ENCODE peak calls at places on chromosomes 3 and 15, in seven cellular contexts. G is IMR-90, E is HepG2, P is A549, L is HCT116, C is H1, J is GM12878. X is an unnamed sample.

GRCh38 chr15:41546846-41547786 is 3.1 kb upstream of the RPAP1 start:
- DNase-seq in L (peak), E (no peak), P (peak), J (no peak), C (no peak), G (peak), X (peak)

GRCh38 chr3:28678083-28678482 is 329.5 kb upstream of the AZI2 start:
- DNase-seq in C (no peak), J (no peak), E (no peak), P (no peak), L (no peak), G (no peak), X (no peak)

GRCh38 chr3:71478568-71478967 is 105.0 kb downstream of the FOXP1 start:
- DNase-seq in G (peak), C (no peak), P (no peak), E (no peak), J (no peak), L (no peak), X (no peak)

GRCh38 chr15:36090276-36090946 is 489.0 kb upstream of the CDIN1 start:
- DNase-seq in P (no peak), E (no peak), J (no peak), L (no peak), G (no peak), C (no peak), X (no peak)

GRCh38 chr3:32078864-32079263 is 27.6 kb upstream of the GPD1L start:
- DNase-seq in J (no peak), L (no peak), P (no peak), E (no peak), G (no peak), C (no peak), X (no peak)

GRCh38 chr3:177144922-177145321 is 52.4 kb downstream of the TBL1XR1 start:
- DNase-seq in P (no peak), J (peak), C (no peak), G (no peak), L (no peak), E (no peak), X (no peak)

GRCh38 chr15:88215249-88215648 is 41.3 kb downstream of the NTRK3 start:
- DNase-seq in C (no peak), E (no peak), G (no peak), J (no peak), P (no peak), L (no peak), X (no peak)

GRCh38 chr3:5165698-5166097 is 21.8 kb upstream of the EDEM1 start:
- DNase-seq in L (no peak), G (no peak), C (no peak), P (no peak), E (no peak), J (no peak), X (no peak)

GRCh38 chr3:38497026-38497425 is 886 bp downstream of the EXOG start:
- DNase-seq in L (no peak), P (no peak), G (peak), J (no peak), E (no peak), C (no peak), X (peak)

GRCh38 chr15:57340673-57341259 is 35.5 kb upstream of the CGNL1 start:
- DNase-seq in E (peak), G (peak), L (peak), P (peak), J (peak), C (no peak), X (peak)

GRCh38 chr3:104886220-104886995 is 480.3 kb upstream of the ALCAM start:
- DNase-seq in C (no peak), P (no peak), G (peak), L (no peak), E (no peak), J (no peak), X (no peak)

GRCh38 chr3:31533169-31533870 is 595 bp downstream of the STT3B start:
- DNase-seq in J (no peak), L (no peak), E (peak), G (peak), P (peak), C (no peak), X (peak)

GRCh38 chr15:61200626-61201025 is 28.5 kb downstream of the RORA start:
- DNase-seq in G (no peak), J (no peak), P (no peak), C (no peak), L (no peak), E (no peak), X (no peak)

GRCh38 chr15:61196711-61197110 is 32.4 kb downstream of the RORA start:
- DNase-seq in L (no peak), C (no peak), J (no peak), E (no peak), G (no peak), P (no peak), X (no peak)

GRCh38 chr15:61199681-61200080 is 29.4 kb downstream of the RORA start:
- DNase-seq in P (no peak), L (no peak), J (no peak), G (no peak), C (no peak), E (no peak), X (no peak)

GRCh38 chr15:61197187-61197586 is 31.9 kb downstream of the RORA start:
- DNase-seq in P (no peak), L (no peak), G (no peak), C (no peak), J (no peak), E (no peak), X (no peak)

DNA sequence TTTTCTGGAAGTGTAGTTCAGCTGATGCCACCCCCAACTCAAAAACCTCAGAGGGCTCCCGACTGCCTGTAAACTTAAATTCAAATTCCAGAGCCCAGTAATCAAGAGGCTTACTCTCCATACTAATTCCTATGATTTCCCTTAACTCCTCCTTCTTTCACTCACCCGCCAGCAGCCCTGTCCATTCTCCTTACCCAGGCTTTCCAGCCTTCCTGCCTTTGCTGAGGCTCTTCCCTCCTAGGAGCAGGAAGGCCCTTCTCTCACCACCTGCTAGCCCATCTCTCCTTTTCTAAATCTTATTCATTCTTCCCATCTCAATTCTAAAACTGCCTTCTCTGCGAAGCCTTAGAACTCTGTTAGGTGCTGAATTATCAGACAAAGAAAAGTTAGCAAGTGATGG is 30.4 kb downstream of the RORA start:
- DNase-seq in E (no peak), P (no peak), L (no peak), C (no peak), G (no peak), J (no peak), X (no peak)
- TF ChIP-seq RAD21 in E (no peak), P (no peak), L (no peak), C (no peak), G (no peak), J (no peak), X (no peak)

DNA sequence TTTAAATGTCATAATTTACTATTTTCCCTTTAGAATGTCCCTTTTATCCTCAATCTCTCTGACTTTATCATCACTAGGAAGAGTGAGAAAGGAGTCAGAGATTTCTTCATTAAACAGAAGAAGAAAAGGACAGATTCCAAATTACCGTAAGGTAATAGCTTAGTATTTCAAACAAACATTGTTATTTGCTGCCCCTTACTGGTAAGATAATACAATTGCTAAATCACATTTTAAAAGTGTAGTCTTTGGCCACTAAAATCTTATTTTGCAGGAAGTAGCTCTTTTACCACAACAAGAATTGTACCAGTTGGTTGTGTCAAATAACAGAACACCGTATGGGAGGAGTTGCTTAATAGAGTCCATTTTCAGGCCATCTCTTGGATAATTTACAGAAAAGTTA is 53.7 kb downstream of the CGGBP1 start:
- DNase-seq in E (no peak), C (no peak), L (peak), G (peak), P (peak), J (no peak), X (no peak)
- TF ChIP-seq CTCF in E (peak), C (no peak), L (no peak), G (peak), P (peak), J (peak), X (no peak)

GRCh38 chr3:188207941-188208750 is 54.2 kb downstream of the LPP start:
- DNase-seq in C (peak), G (no peak), P (no peak), J (no peak), E (no peak), L (no peak), X (no peak)
- TF ChIP-seq RAD21 in C (peak), G (no peak), P (no peak), J (no peak), E (no peak), L (no peak), X (no peak)

GRCh38 chr3:46496745-46497555 is 826 bp upstream of the RTP3 start:
- DNase-seq in J (peak), C (peak), P (no peak), L (no peak), E (no peak), G (peak), X (no peak)
- TF ChIP-seq CTCF in J (peak), C (peak), P (peak), L (peak), E (peak), G (peak), X (peak)

GRCh38 chr3:24160424-24160823 is 215.3 kb downstream of the NR1D2 start:
- DNase-seq in L (no peak), E (no peak), C (no peak), G (peak), J (no peak), P (no peak), X (no peak)
- TF ChIP-seq RAD21 in L (no peak), E (no peak), C (no peak), G (no peak), J (no peak), P (no peak), X (no peak)